ENCODE peak calls at places on chromosomes 16 and 17, in eight cellular contexts. One of them, this sample, is unnamed.

GRCh38 chr16:13791095-13791494 is 128.9 kb upstream of the ERCC4 start:
- DNase-seq in GM13976: no peak
- DNase-seq in GM20000: no peak
- DNase-seq in T1000: no peak
- DNase-seq in iPS-NIHi11: no peak
- DNase-seq in activated CD8-positive, alpha-beta memory T cell treated with anti-CD3 and anti-CD28 coated beads, Interleukin-2, amount 50 U/mL, for 48 hours: no peak
- DNase-seq in choroid plexus epithelial cell: no peak
- DNase-seq in mesothelial cell of epicardium: no peak
- DNase-seq in this sample: no peak

GRCh38 chr17:3535253-3535995 is 22.2 kb downstream of the TRPV3 start:
- DNase-seq in GM13976: peak; percentile 93
- DNase-seq in GM20000: peak; percentile 90
- DNase-seq in T1000: no peak
- DNase-seq in iPS-NIHi11: peak; percentile 91
- DNase-seq in activated CD8-positive, alpha-beta memory T cell treated with anti-CD3 and anti-CD28 coated beads, Interleukin-2, amount 50 U/mL, for 48 hours: peak; percentile 85
- DNase-seq in choroid plexus epithelial cell: peak; percentile 85
- DNase-seq in mesothelial cell of epicardium: peak; percentile 81
- DNase-seq in this sample: peak; percentile 73

GRCh38 chr16:57045694-57046381 is 46.5 kb upstream of the CPNE2 start:
- DNase-seq in GM13976: peak; percentile 83
- DNase-seq in GM20000: peak; percentile 71
- DNase-seq in T1000: no peak
- DNase-seq in iPS-NIHi11: peak; percentile 85
- DNase-seq in activated CD8-positive, alpha-beta memory T cell treated with anti-CD3 and anti-CD28 coated beads, Interleukin-2, amount 50 U/mL, for 48 hours: no peak
- DNase-seq in choroid plexus epithelial cell: peak; percentile 79
- DNase-seq in mesothelial cell of epicardium: peak; percentile 63
- DNase-seq in this sample: peak; percentile 56

GRCh38 chr16:25366078-25366477 is 108.4 kb upstream of the ZKSCAN2 start:
- DNase-seq in GM13976: no peak
- DNase-seq in GM20000: no peak
- DNase-seq in T1000: no peak
- DNase-seq in iPS-NIHi11: peak; percentile 18
- DNase-seq in activated CD8-positive, alpha-beta memory T cell treated with anti-CD3 and anti-CD28 coated beads, Interleukin-2, amount 50 U/mL, for 48 hours: no peak
- DNase-seq in choroid plexus epithelial cell: no peak
- DNase-seq in mesothelial cell of epicardium: no peak
- DNase-seq in this sample: no peak

GRCh38 chr17:73072254-73072962 is 20.1 kb downstream of the SLC39A11 start:
- DNase-seq in GM13976: no peak
- DNase-seq in GM20000: no peak
- DNase-seq in T1000: no peak
- DNase-seq in iPS-NIHi11: no peak
- DNase-seq in activated CD8-positive, alpha-beta memory T cell treated with anti-CD3 and anti-CD28 coated beads, Interleukin-2, amount 50 U/mL, for 48 hours: no peak
- DNase-seq in choroid plexus epithelial cell: no peak
- DNase-seq in mesothelial cell of epicardium: no peak
- DNase-seq in this sample: no peak

GRCh38 chr17:288802-289356 is 63.7 kb downstream of the RPH3AL start:
- DNase-seq in GM13976: no peak
- DNase-seq in GM20000: no peak
- DNase-seq in T1000: no peak
- DNase-seq in iPS-NIHi11: no peak
- DNase-seq in activated CD8-positive, alpha-beta memory T cell treated with anti-CD3 and anti-CD28 coated beads, Interleukin-2, amount 50 U/mL, for 48 hours: no peak
- DNase-seq in choroid plexus epithelial cell: no peak
- DNase-seq in mesothelial cell of epicardium: no peak
- DNase-seq in this sample: no peak

GRCh38 chr16:8866118-8866883 is 2.5 kb downstream of the CARHSP1 start:
- DNase-seq in GM13976: no peak
- DNase-seq in GM20000: no peak
- DNase-seq in T1000: no peak
- DNase-seq in iPS-NIHi11: peak; percentile 79
- DNase-seq in activated CD8-positive, alpha-beta memory T cell treated with anti-CD3 and anti-CD28 coated beads, Interleukin-2, amount 50 U/mL, for 48 hours: no peak
- DNase-seq in choroid plexus epithelial cell: peak; percentile 37
- DNase-seq in mesothelial cell of epicardium: peak; percentile 46
- DNase-seq in this sample: peak; percentile 33

GRCh38 chr17:35846055-35846809 is 22.5 kb downstream of the HEATR9 start:
- DNase-seq in GM13976: no peak
- DNase-seq in GM20000: no peak
- DNase-seq in T1000: no peak
- DNase-seq in iPS-NIHi11: no peak
- DNase-seq in activated CD8-positive, alpha-beta memory T cell treated with anti-CD3 and anti-CD28 coated beads, Interleukin-2, amount 50 U/mL, for 48 hours: no peak
- DNase-seq in choroid plexus epithelial cell: peak; percentile 44
- DNase-seq in mesothelial cell of epicardium: no peak
- DNase-seq in this sample: peak; percentile 69

This sample was measured in EH.